ENCODE peak calls at places on chromosomes 4 and X, in six cellular contexts. S is glutamatergic neuron; D is CD8-positive, alpha-beta T cell; T is heart right ventricle; G is foreskin fibroblast; H is fibroblast of the aortic adventitia. Z is an unnamed sample.

GRCh38 chr4:113502476-113502875 is 259.1 kb downstream of the CAMK2D start:
- DNase-seq in S (no peak), D (no peak), T (no peak), G (peak), H (peak), Z (no peak)

GRCh38 chr4:38983756-38984647 is 48.2 kb downstream of the TMEM156 start:
- DNase-seq in S (no peak), D (no peak), T (no peak), G (peak), H (peak), Z (no peak)

GRCh38 chr4:40200881-40201797 is 4.3 kb downstream of the RHOH start:
- DNase-seq in S (no peak), D (no peak), T (no peak), G (peak), H (no peak), Z (no peak)

GRCh38 chr4:77264826-77265225 is 107.8 kb downstream of the CCNG2 start:
- DNase-seq in S (no peak), D (no peak), T (no peak), G (peak), H (no peak), Z (no peak)

GRCh38 chr4:81215219-81215892 is at the start of gene PRKG2:
- DNase-seq in S (peak), D (no peak), T (no peak), G (peak), H (no peak), Z (no peak)

GRCh38 chr4:103673983-103674382 is 45.8 kb downstream of the TACR3 start:
- DNase-seq in S (no peak), D (no peak), T (no peak), G (no peak), H (no peak), Z (no peak)

GRCh38 chr4:25271866-25272265 is 38.0 kb downstream of the PI4K2B start:
- DNase-seq in S (no peak), D (no peak), T (no peak), G (no peak), H (no peak), Z (no peak)

GRCh38 chrX:111779582-111779981 is 96.4 kb upstream of the TRPC5OS start:
- DNase-seq in S (no peak), D (no peak), T (no peak), G (no peak), H (no peak), Z (no peak)

GRCh38 chr4:118264096-118264495 is 88.7 kb downstream of the PRSS12 start:
- DNase-seq in S (no peak), D (no peak), T (no peak), G (no peak), H (no peak), Z (no peak)

GRCh38 chrX:71911023-71911730 is 532 bp downstream of the NHSL2 start:
- DNase-seq in S (peak), D (peak), T (no peak), G (peak), H (no peak), Z (no peak)

GRCh38 chrX:23782455-23782854 is 518 bp upstream of the SAT1 start:
- DNase-seq in S (no peak), D (no peak), T (no peak), G (no peak), H (no peak), Z (no peak)

GRCh38 chrX:155747520-155747919 is 133.6 kb upstream of the VAMP7 start:
- DNase-seq in S (no peak), D (no peak), T (peak), G (peak), H (no peak), Z (no peak)

GRCh38 chr4:169270810-169271691 is at the start of gene SH3RF1:
- DNase-seq in S (peak), D (no peak), T (peak), G (peak), H (peak), Z (no peak)
- TF ChIP-seq CTCF in S (no peak), D (no peak), T (peak), G (no peak), H (peak), Z (peak)

DNA sequence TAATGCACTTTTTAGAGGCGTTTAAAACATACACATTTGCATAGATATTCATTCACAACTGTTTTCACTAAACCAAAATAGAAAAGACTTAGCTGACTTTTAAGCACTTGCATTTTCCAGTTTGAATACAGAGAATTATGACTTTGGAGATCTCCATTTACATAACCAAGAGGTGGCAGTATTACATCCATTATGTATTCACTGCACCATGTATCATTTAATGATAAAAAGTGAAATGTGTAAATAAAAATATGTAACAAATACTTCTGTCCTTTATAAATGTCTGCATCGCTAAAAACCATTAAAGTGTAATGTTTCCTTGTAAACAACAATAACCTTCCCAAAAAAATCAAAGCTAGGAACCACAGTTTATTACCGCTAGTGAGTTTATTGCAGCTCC is 413.2 kb downstream of the FGF13 start:
- DNase-seq in S (no peak), D (no peak), T (no peak), G (no peak), H (no peak), Z (no peak)
- TF ChIP-seq CTCF in S (no peak), D (no peak), T (no peak), G (no peak), H (no peak), Z (no peak)

GRCh38 chrX:79413009-79413408 is 45.9 kb upstream of the ITM2A start:
- DNase-seq in S (no peak), D (no peak), T (no peak), G (peak), H (peak), Z (no peak)
- TF ChIP-seq CTCF in S (peak), D (peak), T (peak), G (peak), H (peak), Z (no peak)

GRCh38 chrX:110466790-110467189 is 108.1 kb downstream of the RTL9 start:
- DNase-seq in S (no peak), D (no peak), T (no peak), G (no peak), H (no peak), Z (no peak)

GRCh38 chrX:110462957-110463356 is 104.3 kb downstream of the RTL9 start:
- DNase-seq in S (no peak), D (no peak), T (no peak), G (peak), H (peak), Z (no peak)
- TF ChIP-seq CTCF in S (no peak), D (no peak), T (no peak), G (peak), H (peak), Z (no peak)

DNA sequence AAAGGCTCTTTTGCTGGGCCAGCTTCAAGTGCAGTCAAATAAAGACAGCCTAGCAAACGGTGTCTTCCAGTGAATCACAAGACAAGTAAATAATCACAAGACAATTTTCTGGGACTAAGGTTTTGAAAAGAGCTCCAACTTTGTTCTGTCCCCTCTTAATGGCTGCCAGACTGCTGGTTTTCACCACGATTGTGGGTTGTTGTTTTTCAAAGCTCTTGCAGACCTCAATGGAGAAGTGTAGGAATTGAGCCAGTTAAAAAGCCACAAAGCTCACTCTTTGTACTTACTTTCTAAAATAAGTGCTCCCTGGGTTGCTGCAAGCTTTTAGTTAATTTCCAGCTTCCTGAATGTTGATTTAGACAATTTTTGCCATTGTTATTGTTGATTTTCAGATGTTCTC is 405.8 kb upstream of the HTR2C start:
- DNase-seq in S (no peak), D (no peak), T (no peak), G (no peak), H (no peak), Z (no peak)
- TF ChIP-seq CTCF in S (no peak), D (no peak), T (no peak), G (no peak), H (no peak), Z (no peak)

GRCh38 chr4:76200771-76201224 is 12.8 kb downstream of the SCARB2 start:
- DNase-seq in S (no peak), D (no peak), T (no peak), G (no peak), H (no peak), Z (no peak)
- TF ChIP-seq CTCF in S (no peak), D (no peak), T (no peak), G (no peak), H (no peak), Z (no peak)

DNA sequence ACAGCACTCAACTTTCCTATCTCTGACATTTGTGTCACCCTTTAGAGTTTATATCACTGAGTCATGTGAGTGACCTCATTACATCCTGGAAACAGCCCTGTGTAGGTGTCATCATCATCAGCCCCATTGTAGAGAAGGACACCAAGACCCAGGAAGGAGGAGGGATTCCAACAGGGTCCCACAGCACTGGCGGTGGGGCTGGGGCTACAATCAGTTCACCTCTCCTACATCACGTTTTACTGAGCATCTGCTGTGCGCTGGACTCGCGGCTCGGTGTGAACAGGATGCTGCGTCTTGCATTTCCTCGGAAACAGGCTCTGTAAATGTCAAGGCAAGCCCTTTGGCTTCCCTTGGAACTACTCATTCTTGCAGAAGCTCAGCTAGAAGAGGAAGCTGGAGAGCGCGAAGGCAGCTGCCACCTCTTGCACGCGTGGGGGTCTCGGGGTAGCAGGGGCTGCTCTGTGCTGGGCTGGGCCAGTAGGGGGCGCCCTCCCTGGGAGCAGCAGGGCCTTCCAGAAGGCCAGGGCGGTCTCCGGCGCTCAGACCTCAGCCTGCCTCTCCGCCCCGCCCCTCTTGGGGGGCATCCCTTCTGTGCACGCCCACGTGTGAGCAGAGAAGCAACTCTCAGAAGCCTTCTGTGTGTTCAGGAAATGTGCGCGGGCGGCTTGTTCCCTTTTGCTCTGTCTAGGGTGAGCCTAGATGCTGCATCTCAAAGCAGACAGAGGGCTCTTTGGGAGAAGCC is 29.0 kb downstream of the REELD1 start:
- DNase-seq in S (no peak), D (peak), T (peak), G (peak), H (no peak), Z (no peak)
- TF ChIP-seq CTCF in S (peak), D (peak), T (peak), G (no peak), H (peak), Z (peak)

DNA sequence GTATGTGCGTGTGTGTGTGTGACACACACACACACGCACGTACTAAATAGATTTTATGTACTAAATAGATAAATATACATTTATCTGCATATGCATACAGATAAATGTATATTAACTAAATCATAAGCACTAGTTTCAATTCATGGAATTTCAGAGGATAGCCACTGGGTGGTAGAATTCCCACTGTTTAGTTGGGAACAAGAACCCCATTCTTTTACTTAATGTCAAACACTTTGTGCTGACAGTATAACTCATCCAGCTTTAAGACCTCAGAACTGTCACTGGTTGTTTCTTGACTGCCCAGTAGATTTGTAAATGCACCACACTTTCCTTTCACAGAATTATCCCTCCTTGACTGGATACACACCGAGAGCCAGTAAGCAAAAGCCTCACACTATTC is 32.5 kb downstream of the PPARGC1A start:
- DNase-seq in S (no peak), D (no peak), T (no peak), G (peak), H (peak), Z (no peak)
- TF ChIP-seq CTCF in S (no peak), D (no peak), T (peak), G (peak), H (no peak), Z (peak)

GRCh38 chr4:4759233-4759632 is 100.2 kb upstream of the MSX1 start:
- DNase-seq in S (no peak), D (no peak), T (no peak), G (no peak), H (no peak), Z (no peak)

GRCh38 chr4:4759883-4760282 is 99.6 kb upstream of the MSX1 start:
- DNase-seq in S (no peak), D (no peak), T (no peak), G (peak), H (no peak), Z (no peak)

GRCh38 chr4:4762909-4763814 is 96.3 kb upstream of the MSX1 start:
- DNase-seq in S (no peak), D (no peak), T (no peak), G (peak), H (peak), Z (no peak)

GRCh38 chr4:4762300-4762699 is 97.2 kb upstream of the MSX1 start:
- DNase-seq in S (no peak), D (no peak), T (no peak), G (no peak), H (no peak), Z (no peak)

DNA sequence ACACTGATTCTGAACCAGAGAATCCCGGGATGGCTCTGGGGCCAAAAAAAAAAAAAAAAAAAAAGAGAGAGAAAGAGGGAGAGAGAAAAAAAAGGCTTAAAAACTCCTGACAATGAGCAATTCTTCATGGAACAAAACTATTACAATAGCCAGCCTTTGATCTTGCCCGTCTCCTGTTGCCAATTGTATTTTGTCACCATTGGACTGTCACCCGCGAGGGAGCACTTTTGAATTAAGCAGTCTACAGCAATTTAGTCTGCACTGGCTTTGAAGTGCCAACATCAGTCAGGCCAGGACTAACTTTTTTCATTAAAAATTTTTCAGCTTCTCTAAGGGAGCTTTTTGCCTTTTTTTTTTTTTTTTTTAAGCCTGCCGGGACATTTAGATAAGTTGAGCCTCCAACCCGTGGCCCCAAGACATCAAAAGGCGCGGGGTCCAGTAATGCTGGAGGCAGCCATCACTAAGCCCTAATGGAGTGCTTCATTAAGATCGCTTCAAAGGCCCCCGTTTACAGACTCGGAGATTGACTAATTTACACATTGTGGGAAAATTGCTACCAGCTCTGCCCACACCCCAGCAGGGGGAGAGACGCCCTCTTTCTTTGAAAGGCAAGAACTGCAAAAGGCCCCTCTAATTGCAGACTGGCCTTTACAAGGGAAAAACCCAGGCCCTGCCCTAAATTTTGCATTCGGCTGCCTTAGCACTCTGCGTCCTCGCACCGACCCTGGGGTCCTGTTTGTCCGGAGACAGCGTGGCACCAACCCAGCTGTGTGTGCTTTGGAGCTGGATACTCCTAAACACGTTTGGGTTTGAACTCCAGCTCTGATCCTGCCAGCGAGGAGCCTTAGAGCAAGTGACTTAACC is 98.1 kb upstream of the MSX1 start:
- DNase-seq in S (no peak), D (no peak), T (no peak), G (peak), H (no peak), Z (no peak)
- TF ChIP-seq CTCF in S (peak), D (no peak), T (no peak), G (peak), H (peak), Z (no peak)